ENCODE peak calls at places on chromosomes 12 and 14, in four cellular contexts. S, I, Q and A are unnamed samples.

GRCh38 chr12:80101126-80101525 is 1.8 kb downstream of the OTOGL start:
- DNase-seq in S (peak), I (no peak), Q (peak), A (no peak)

GRCh38 chr14:24037658-24038037 is 14.2 kb upstream of the CARMIL3 start:
- DNase-seq in S (no peak), I (no peak), Q (peak), A (no peak)

GRCh38 chr14:60509438-60510253 is 700 bp downstream of the SIX6 start:
- DNase-seq in S (no peak), I (no peak), Q (no peak), A (no peak)

GRCh38 chr14:81432171-81432570 is 32.0 kb upstream of the STON2 start:
- DNase-seq in S (peak), I (no peak), Q (no peak), A (no peak)

GRCh38 chr12:113325938-113326337 is 9.0 kb downstream of the SLC8B1 start:
- DNase-seq in S (peak), I (peak), Q (peak), A (no peak)

GRCh38 chr12:50043854-50044253 is 13.5 kb upstream of the ASIC1 start:
- DNase-seq in S (peak), I (no peak), Q (peak), A (no peak)

GRCh38 chr12:59823535-59823934 is 227.7 kb downstream of the SLC16A7 start:
- DNase-seq in S (no peak), I (no peak), Q (no peak), A (no peak)

GRCh38 chr14:68942281-68943035 is 36.6 kb downstream of the ACTN1 start:
- DNase-seq in S (no peak), I (no peak), Q (no peak), A (no peak)

GRCh38 chr12:52903285-52903854 is 1.5 kb downstream of the KRT8 start:
- DNase-seq in S (peak), I (peak), Q (peak), A (peak)

GRCh38 chr12:95997911-95998510 is 1.9 kb upstream of the HAL start:
- DNase-seq in S (no peak), I (no peak), Q (no peak), A (no peak)

GRCh38 chr14:37721976-37722659 is 126.7 kb downstream of the TTC6 start:
- DNase-seq in S (no peak), I (no peak), Q (no peak), A (no peak)

GRCh38 chr12:9870311-9870866 is 1.2 kb upstream of the CLEC2B start:
- DNase-seq in S (peak), I (no peak), Q (peak), A (no peak)

GRCh38 chr12:81866081-81866480 is 106.9 kb upstream of the PPFIA2 start:
- DNase-seq in S (peak), I (no peak), Q (no peak), A (no peak)

GRCh38 chr14:63551338-63551737 is 8.2 kb upstream of the PPP2R5E start:
- DNase-seq in S (peak), I (no peak), Q (peak), A (no peak)